ENCODE peak calls at places on chromosome 9, in four cellular contexts. C is neural progenitor cell, K is coronary artery, I is cardiac fibroblast. F is an unnamed sample.

GRCh38 chr9:114733814-114734213 is 51.8 kb upstream of the TEX48 start:
- DNase-seq in C (no peak), K (no peak), I (peak), F (no peak)

GRCh38 chr9:28329323-28329722 is 756.0 kb upstream of the C9orf72 start:
- DNase-seq in C (no peak), K (no peak), I (no peak), F (no peak)

GRCh38 chr9:96621619-96622018 is 2.0 kb upstream of the CDC14B start:
- DNase-seq in C (no peak), K (no peak), I (no peak), F (no peak)

GRCh38 chr9:108830292-108830691 is 25.5 kb downstream of the ACTL7B start:
- DNase-seq in C (no peak), K (no peak), I (peak), F (no peak)

GRCh38 chr9:112535364-112535763 is 48.7 kb downstream of the KIAA1958 start:
- DNase-seq in C (no peak), K (no peak), I (peak), F (no peak)

GRCh38 chr9:93254806-93255519 is 71.0 kb downstream of the WNK2 start:
- DNase-seq in C (no peak), K (no peak), I (no peak), F (no peak)

GRCh38 chr9:132409828-132410528 is at the start of gene CFAP77:
- DNase-seq in C (peak), K (no peak), I (peak), F (no peak)

GRCh38 chr9:129252937-129253819 is 75.1 kb upstream of the IER5L start:
- DNase-seq in C (peak), K (peak), I (no peak), F (no peak)

GRCh38 chr9:304106-304505 is 89.4 kb downstream of the DOCK8 start:
- DNase-seq in C (no peak), K (no peak), I (no peak), F (no peak)

GRCh38 chr9:29440449-29440848 is 1867.2 kb upstream of the C9orf72 start:
- DNase-seq in C (no peak), K (no peak), I (no peak), F (no peak)

GRCh38 chr9:113674436-113674835 is 201.7 kb upstream of the ZNF618 start:
- DNase-seq in C (no peak), K (no peak), I (peak), F (no peak)

GRCh38 chr9:36053971-36054370 is 17.3 kb downstream of the RECK start:
- DNase-seq in C (no peak), K (no peak), I (peak), F (no peak)

GRCh38 chr9:69028754-69029153 is 6.8 kb upstream of the FXN start:
- DNase-seq in C (no peak), K (no peak), I (no peak), F (no peak)

GRCh38 chr9:71446499-71447411 is 321.6 kb downstream of the CEMIP2 start:
- DNase-seq in C (peak), K (no peak), I (peak), F (peak)

GRCh38 chr9:137619240-137620090 is 660 bp downstream of the EHMT1 start:
- DNase-seq in C (peak), K (no peak), I (peak), F (no peak)

DNA sequence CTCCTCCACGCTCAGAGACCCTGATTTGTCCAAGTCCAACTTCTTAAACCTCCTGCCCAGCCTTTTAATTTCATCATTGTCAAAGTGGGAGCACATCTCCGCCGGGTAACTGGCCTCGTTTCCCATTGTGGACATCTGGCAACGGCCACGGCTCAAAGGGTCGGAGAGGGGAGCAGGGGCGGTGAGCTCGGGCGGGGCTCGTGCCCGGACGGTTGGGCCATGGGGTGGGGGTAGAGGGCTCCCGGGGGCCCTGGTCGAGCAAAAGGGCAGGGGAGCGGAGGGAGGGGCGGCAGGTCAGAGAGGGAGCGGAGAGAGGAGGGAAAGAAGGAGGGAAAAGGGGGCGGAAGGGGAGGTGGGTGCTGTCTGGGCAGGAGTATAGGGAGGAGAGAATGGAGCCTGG is at the start of gene PPP3R2:
- DNase-seq in C (no peak), K (no peak), I (no peak), F (no peak)
- TF ChIP-seq CTCF in C (no peak), K (no peak), I (no peak), F (no peak)

DNA sequence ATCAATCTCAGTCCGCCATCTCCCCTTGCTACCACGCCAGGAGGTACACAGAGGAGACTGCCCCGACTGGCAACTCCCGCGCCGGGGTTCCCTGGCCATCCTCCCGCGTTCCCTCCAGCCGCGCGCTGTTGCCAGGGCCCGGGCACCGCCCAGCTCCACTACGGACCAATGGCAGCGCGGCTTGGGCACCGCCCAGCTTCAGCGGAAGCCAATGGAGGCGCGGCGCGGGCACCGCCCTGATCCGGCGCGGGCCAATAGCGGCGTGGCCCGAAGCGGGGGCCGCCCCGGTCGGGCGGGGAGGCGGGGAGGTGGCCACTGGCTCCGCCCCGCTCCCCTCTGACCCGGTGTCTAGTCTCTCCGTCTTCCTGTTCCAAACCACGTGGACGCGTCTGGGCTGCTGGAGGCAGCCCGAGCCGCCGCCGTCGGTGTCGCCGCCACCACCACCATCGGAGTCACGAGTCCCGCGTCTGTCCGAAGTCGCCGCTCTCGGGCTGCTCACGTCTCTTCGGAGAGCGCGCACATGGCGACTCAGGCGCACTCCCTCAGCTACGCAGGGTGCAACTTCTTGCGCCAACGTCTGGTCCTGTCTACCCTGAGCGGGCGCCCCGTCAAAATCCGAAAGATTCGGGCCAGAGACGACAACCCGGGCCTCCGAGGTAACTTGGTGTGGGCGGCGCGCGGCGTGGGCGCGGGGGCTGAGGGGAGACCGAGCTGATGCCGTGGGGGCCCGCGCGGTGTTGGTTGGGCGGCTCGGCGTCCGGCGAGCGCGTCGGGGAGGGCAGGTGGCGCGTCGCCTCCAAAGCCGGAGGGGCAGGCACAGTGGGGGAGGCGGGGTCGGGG is at the start of gene RCL1:
- DNase-seq in C (peak), K (peak), I (peak), F (peak)
- TF ChIP-seq CTCF in C (no peak), K (no peak), I (no peak), F (no peak)

GRCh38 chr9:117622347-117622746 is 81.9 kb upstream of the TLR4 start:
- DNase-seq in C (peak), K (no peak), I (peak), F (no peak)
- TF ChIP-seq CTCF in C (peak), K (no peak), I (peak), F (peak)

GRCh38 chr9:118222375-118222774 is 518.2 kb downstream of the TLR4 start:
- DNase-seq in C (peak), K (no peak), I (no peak), F (no peak)
- TF ChIP-seq CTCF in C (peak), K (no peak), I (no peak), F (no peak)